ENCODE peak calls at places on chromosomes 6 and 20, in five cellular contexts. O is NCI-H1092, D is Kasumi-1, Z is left ventricle myocardium inferior, Q is frontal cortex. V is an unnamed sample.

GRCh38 chr6:125259354-125259736 is 42.4 kb downstream of the HDDC2 start:
- DNase-seq in O (no peak), D (no peak), Z (no peak), Q (no peak), V (no peak)

GRCh38 chr20:5513975-5514516 is 197.3 kb upstream of the PROKR2 start:
- DNase-seq in O (no peak), D (no peak), Z (no peak), Q (no peak), V (no peak)

GRCh38 chr6:19554356-19555225 is 282.6 kb upstream of the ID4 start:
- DNase-seq in O (peak), D (no peak), Z (no peak), Q (no peak), V (no peak)

GRCh38 chr6:145036848-145037567 is 698.3 kb downstream of the EPM2A start:
- DNase-seq in O (no peak), D (no peak), Z (no peak), Q (no peak), V (no peak)

GRCh38 chr6:132392792-132393191 is 8.5 kb downstream of the MOXD1 start:
- DNase-seq in O (no peak), D (no peak), Z (no peak), Q (no peak), V (no peak)

GRCh38 chr6:21840428-21840827 is 246.9 kb downstream of the SOX4 start:
- DNase-seq in O (no peak), D (peak), Z (no peak), Q (no peak), V (no peak)

GRCh38 chr20:48823476-48823875 is 4.3 kb downstream of the PREX1 start:
- DNase-seq in O (no peak), D (no peak), Z (no peak), Q (no peak), V (no peak)

GRCh38 chr6:44265003-44265842 is at the start of gene NFKBIE:
- DNase-seq in O (peak), D (peak), Z (peak), Q (peak), V (peak)

GRCh38 chr6:43846556-43846955 is 76.5 kb downstream of the VEGFA start:
- DNase-seq in O (no peak), D (no peak), Z (no peak), Q (no peak), V (no peak)

GRCh38 chr6:133236898-133237297 is 4.3 kb upstream of the EYA4 start:
- DNase-seq in O (no peak), D (no peak), Z (no peak), Q (no peak), V (no peak)

GRCh38 chr6:20266851-20267608 is 54.8 kb upstream of the MBOAT1 start:
- DNase-seq in O (no peak), D (no peak), Z (no peak), Q (no peak), V (no peak)

GRCh38 chr20:24441600-24441999 is 27.8 kb upstream of the SYNDIG1 start:
- DNase-seq in O (no peak), D (no peak), Z (no peak), Q (no peak), V (no peak)

GRCh38 chr20:44247676-44248419 is 740 bp downstream of the GDAP1L1 start:
- DNase-seq in O (no peak), D (peak), Z (peak), Q (no peak), V (no peak)

GRCh38 chr20:15836634-15837033 is 736.6 kb downstream of the KIF16B start:
- DNase-seq in O (no peak), D (peak), Z (no peak), Q (no peak), V (no peak)

GRCh38 chr6:17341891-17342290 is 51.5 kb upstream of the CAP2 start:
- DNase-seq in O (no peak), D (no peak), Z (no peak), Q (no peak), V (no peak)

GRCh38 chr6:15628499-15629131 is 34.2 kb downstream of the DTNBP1 start:
- DNase-seq in O (no peak), D (no peak), Z (no peak), Q (no peak), V (no peak)

GRCh38 chr6:110039996-110040383 is 61.9 kb downstream of the GPR6 start:
- DNase-seq in O (peak), D (peak), Z (no peak), Q (no peak), V (no peak)

GRCh38 chr6:14732845-14733757 is 512.8 kb upstream of the JARID2 start:
- DNase-seq in O (no peak), D (no peak), Z (no peak), Q (no peak), V (no peak)

GRCh38 chr6:100664274-100665040 is 199.7 kb upstream of the SIM1 start:
- DNase-seq in O (no peak), D (peak), Z (no peak), Q (no peak), V (no peak)

GRCh38 chr6:33621396-33622388 is 570 bp downstream of the ITPR3 start:
- DNase-seq in O (no peak), D (no peak), Z (peak), Q (no peak), V (peak)

GRCh38 chr20:4152696-4153235 is 137.4 kb upstream of the RNF24 start:
- DNase-seq in O (no peak), D (no peak), Z (no peak), Q (no peak), V (no peak)

GRCh38 chr20:53609501-53610445 is 16.1 kb upstream of the ZNF217 start:
- DNase-seq in O (peak), D (peak), Z (peak), Q (no peak), V (no peak)

GRCh38 chr6:14765106-14765505 is 480.8 kb upstream of the JARID2 start:
- DNase-seq in O (no peak), D (no peak), Z (no peak), Q (no peak), V (no peak)

GRCh38 chr6:30130887-30131862 is 4.8 kb upstream of the TRIM40 start:
- DNase-seq in O (peak), D (peak), Z (peak), Q (peak), V (peak)

GRCh38 chr6:35498407-35499045 is 1.6 kb upstream of the TEAD3 start:
- DNase-seq in O (no peak), D (no peak), Z (no peak), Q (no peak), V (no peak)

GRCh38 chr20:32521780-32522524 is 63.2 kb downstream of the NOL4L start:
- DNase-seq in O (peak), D (peak), Z (peak), Q (peak), V (peak)

GRCh38 chr6:110682460-110682853 is 132.8 kb downstream of the CDK19 start:
- DNase-seq in O (peak), D (peak), Z (no peak), Q (peak), V (peak)

V was measured in D721Med.